ENCODE peak calls at places on chromosome 11, in nine cellular contexts. R is mucosa of descending colon, N is fibroblast of villous mesenchyme, Z is MCF 10A, L is fibroblast of the aortic adventitia, U is Calu3, Q is BJ, X is Peyer's patch, G is RWPE1. F is an unnamed sample.

GRCh38 chr11:13143486-13144297 is 133.9 kb upstream of the BMAL1 start:
- DNase-seq in R (peak), L (no peak), U (peak), X (peak), Z (no peak), Q (no peak), G (no peak), N (no peak), F (no peak)

GRCh38 chr11:71250512-71251158 is 1.7 kb downstream of the SHANK2 start:
- DNase-seq in G (no peak), L (no peak), Q (no peak), N (no peak), R (no peak), X (peak), U (no peak), Z (no peak), F (no peak)

GRCh38 chr11:126159719-126160344 is 51.6 kb downstream of the RPUSD4 start:
- DNase-seq in X (no peak), U (no peak), Q (no peak), N (no peak), L (no peak), R (no peak), Z (no peak), G (no peak), F (no peak)

GRCh38 chr11:128790200-128790599 is 76.9 kb downstream of the KCNJ1 start:
- DNase-seq in N (peak), U (peak), L (no peak), X (no peak), Z (no peak), R (no peak), Q (no peak), G (no peak), F (peak)

GRCh38 chr11:133897331-133897650 is 52.0 kb upstream of the SPATA19 start:
- DNase-seq in R (no peak), X (no peak), Z (no peak), Q (no peak), L (no peak), G (no peak), N (no peak), U (no peak), F (no peak)

GRCh38 chr11:27621440-27622161 is 78.7 kb downstream of the BDNF start:
- DNase-seq in X (no peak), U (no peak), R (no peak), Z (peak), N (no peak), L (peak), G (no peak), Q (peak), F (no peak)

GRCh38 chr11:105206633-105207032 is 67.1 kb upstream of the CARD18 start:
- DNase-seq in N (peak), X (no peak), U (no peak), Q (no peak), G (no peak), R (no peak), Z (no peak), L (no peak), F (no peak)

GRCh38 chr11:128318856-128319474 is 268.4 kb downstream of the ETS1 start:
- DNase-seq in Z (no peak), Q (no peak), L (no peak), G (no peak), R (no peak), N (no peak), U (no peak), X (peak), F (no peak)

GRCh38 chr11:78780889-78781288 is 206.2 kb upstream of the NARS2 start:
- DNase-seq in Q (no peak), L (no peak), Z (no peak), G (no peak), N (no peak), R (no peak), U (no peak), X (no peak), F (no peak)

GRCh38 chr11:103927535-103927934 is 108.9 kb upstream of the DDI1 start:
- DNase-seq in L (peak), U (no peak), X (no peak), R (no peak), G (peak), N (peak), Q (no peak), Z (peak), F (no peak)

GRCh38 chr11:36069576-36070214 is 125.8 kb downstream of the LDLRAD3 start:
- DNase-seq in X (no peak), N (no peak), G (no peak), Q (no peak), L (no peak), U (no peak), R (no peak), Z (no peak), F (no peak)

GRCh38 chr11:68314203-68314885 is 2.0 kb downstream of the LRP5 start:
- DNase-seq in Q (no peak), Z (peak), L (no peak), N (no peak), G (no peak), R (peak), X (no peak), U (peak), F (no peak)

GRCh38 chr11:77644887-77645286 is 7.3 kb upstream of the CLNS1A start:
- DNase-seq in Q (no peak), X (no peak), N (no peak), G (no peak), Z (no peak), L (no peak), R (no peak), U (no peak), F (no peak)

GRCh38 chr11:70828498-70829159 is 423.7 kb downstream of the SHANK2 start:
- DNase-seq in X (no peak), Z (no peak), G (no peak), U (no peak), L (no peak), Q (no peak), R (peak), N (no peak), F (no peak)

GRCh38 chr11:75280770-75281468 is 40.3 kb downstream of the TPBGL start:
- DNase-seq in X (no peak), N (no peak), G (no peak), Q (no peak), U (no peak), R (peak), L (no peak), Z (no peak), F (no peak)

GRCh38 chr11:122863704-122864326 is 18.7 kb upstream of the JHY start:
- DNase-seq in N (peak), G (peak), X (peak), U (peak), Q (no peak), Z (peak), R (peak), L (peak), F (peak)

GRCh38 chr11:123700774-123701173 is 40.7 kb downstream of the ZNF202 start:
- DNase-seq in N (no peak), R (peak), L (no peak), Q (no peak), X (peak), Z (peak), G (no peak), U (no peak), F (no peak)

GRCh38 chr11:16936643-16937042 is 77.6 kb downstream of the PLEKHA7 start:
- DNase-seq in U (no peak), N (no peak), L (no peak), G (no peak), R (no peak), X (no peak), Q (no peak), Z (no peak), F (no peak)

GRCh38 chr11:62398011-62398994 is 20.5 kb upstream of the SCGB1A1 start:
- DNase-seq in Z (no peak), L (peak), X (no peak), Q (peak), R (no peak), N (peak), G (no peak), U (no peak), F (no peak)

GRCh38 chr11:9461068-9461759 is 402 bp downstream of the ZNF143 start:
- DNase-seq in Z (peak), L (peak), G (peak), R (peak), X (peak), N (peak), U (peak), Q (peak), F (peak)

GRCh38 chr11:119605137-119605675 is 123.8 kb downstream of the NECTIN1 start:
- DNase-seq in L (no peak), G (no peak), U (no peak), Q (no peak), Z (no peak), N (no peak), X (no peak), R (no peak), F (no peak)

GRCh38 chr11:123449436-123449835 is 19.4 kb downstream of the GRAMD1B start:
- DNase-seq in U (no peak), L (no peak), R (no peak), G (no peak), Q (no peak), X (no peak), Z (no peak), N (no peak), F (no peak)

GRCh38 chr11:122146475-122146874 is 30.5 kb upstream of the BLID start:
- DNase-seq in N (no peak), X (no peak), Z (peak), G (peak), L (peak), U (no peak), Q (no peak), R (no peak), F (no peak)

GRCh38 chr11:134751161-134751560 is 339.1 kb upstream of the B3GAT1 start:
- DNase-seq in Z (no peak), N (no peak), X (peak), Q (no peak), U (no peak), R (no peak), G (no peak), L (no peak), F (no peak)

GRCh38 chr11:16844268-16844667 is 105.8 kb downstream of the C11orf58 start:
- DNase-seq in X (no peak), R (no peak), L (no peak), Q (no peak), U (no peak), Z (no peak), N (no peak), G (no peak), F (no peak)

GRCh38 chr11:22800482-22800881 is 29.1 kb downstream of the SVIP start:
- DNase-seq in N (no peak), Z (no peak), Q (no peak), X (no peak), L (no peak), G (no peak), U (no peak), R (no peak), F (no peak)

GRCh38 chr11:116053538-116053919 is 549.3 kb upstream of the CADM1 start:
- DNase-seq in Z (no peak), R (no peak), Q (no peak), X (no peak), L (no peak), U (no peak), N (no peak), G (no peak), F (no peak)

GRCh38 chr11:126816655-126817054 is 183.9 kb downstream of the KIRREL3 start:
- DNase-seq in R (no peak), N (no peak), L (no peak), G (no peak), U (peak), X (no peak), Q (no peak), Z (no peak), F (no peak)

GRCh38 chr11:129308241-129308865 is 67.3 kb upstream of the BARX2 start:
- DNase-seq in R (no peak), Z (no peak), L (peak), G (no peak), Q (no peak), N (no peak), U (no peak), X (no peak), F (no peak)

GRCh38 chr11:100790073-100790472 is 103.0 kb downstream of the ARHGAP42 start:
- DNase-seq in R (no peak), Q (no peak), G (no peak), U (no peak), Z (no peak), N (no peak), X (no peak), L (no peak), F (no peak)

GRCh38 chr11:60625262-60625661 is 74.2 kb upstream of the MS4A8 start:
- DNase-seq in L (peak), G (peak), Q (peak), R (no peak), Z (peak), N (peak), X (peak), U (peak), F (no peak)

DNA sequence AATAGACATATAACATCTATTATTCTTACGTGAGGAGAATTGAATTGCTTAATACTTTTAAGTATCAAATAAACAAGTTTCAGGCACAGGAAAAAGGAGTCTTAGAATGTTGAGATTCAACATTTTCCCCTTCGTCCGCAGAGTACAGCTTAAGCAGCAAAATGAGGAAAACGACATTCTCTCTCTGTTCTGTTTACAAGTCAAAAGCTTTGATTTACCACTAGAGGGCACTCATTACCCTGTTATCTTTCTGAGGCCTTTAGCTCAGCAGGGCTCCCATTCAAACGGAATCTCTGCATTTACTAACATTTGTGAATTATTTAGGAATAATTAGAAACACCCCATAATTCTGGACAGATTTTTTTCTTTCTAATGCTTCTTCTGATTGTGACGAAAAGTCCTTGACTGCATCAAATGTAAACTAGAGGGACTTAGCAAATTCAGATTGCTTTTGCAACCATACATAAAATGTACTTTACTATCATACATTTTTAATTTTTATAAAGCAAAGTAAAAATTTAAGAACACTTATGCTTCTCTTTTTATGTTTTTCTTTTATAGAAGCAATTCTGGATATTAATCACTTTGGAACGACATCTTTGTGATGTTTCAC is 75.0 kb downstream of the JRKL start:
- DNase-seq in N (peak), L (peak), X (no peak), Z (peak), U (no peak), R (no peak), G (peak), Q (peak), F (no peak)
- TF ChIP-seq CTCF in N (peak), L (peak), X (peak), Z (peak), U (peak), R (peak), G (peak), Q (peak), F (peak)

GRCh38 chr11:83191491-83191890 is 2.0 kb upstream of the ANKRD42 start:
- DNase-seq in U (no peak), N (no peak), Z (no peak), R (no peak), Q (no peak), L (no peak), G (no peak), X (no peak), F (no peak)

GRCh38 chr11:83185767-83186166 is 7.7 kb upstream of the ANKRD42 start:
- DNase-seq in R (no peak), L (no peak), X (no peak), U (no peak), Z (no peak), N (no peak), G (no peak), Q (no peak), F (no peak)

GRCh38 chr11:83191986-83192385 is 1.5 kb upstream of the ANKRD42 start:
- DNase-seq in U (no peak), X (no peak), N (no peak), R (no peak), Q (no peak), Z (no peak), G (no peak), L (no peak), F (no peak)

GRCh38 chr11:83192846-83193245 is 666 bp upstream of the ANKRD42 start:
- DNase-seq in L (peak), X (no peak), Z (no peak), Q (no peak), U (no peak), R (no peak), G (peak), N (peak), F (no peak)

DNA sequence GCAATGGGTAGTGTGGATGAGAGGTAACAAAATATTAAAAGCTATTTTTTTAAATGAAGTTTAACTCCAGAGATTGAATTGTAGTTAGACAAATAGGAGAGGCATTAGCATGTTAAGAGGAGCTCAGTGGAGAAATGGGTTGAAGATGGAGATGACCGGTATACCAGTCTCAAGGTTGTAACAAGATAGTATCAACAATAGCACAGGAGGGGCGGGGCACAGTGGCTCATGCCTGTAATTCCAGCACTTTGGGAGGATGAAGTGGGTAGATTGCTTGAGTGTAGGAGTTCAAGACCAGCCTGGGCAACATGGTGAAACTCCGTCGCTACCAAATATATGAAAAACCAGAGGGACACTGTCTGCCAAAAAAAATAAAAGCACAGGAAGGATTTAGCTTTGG is 6.0 kb upstream of the ANKRD42 start:
- DNase-seq in N (no peak), Q (no peak), X (no peak), G (no peak), U (no peak), L (no peak), R (no peak), Z (no peak), F (no peak)
- TF ChIP-seq CTCF in N (no peak), Q (no peak), X (no peak), G (no peak), U (no peak), L (no peak), R (no peak), Z (no peak), F (no peak)

GRCh38 chr11:65090628-65091027 is 5.4 kb upstream of the VPS51 start:
- DNase-seq in N (no peak), Z (no peak), R (no peak), U (no peak), Q (no peak), L (no peak), X (no peak), G (no peak), F (no peak)

GRCh38 chr11:65100674-65101350 is 4.8 kb downstream of the VPS51 start:
- DNase-seq in U (no peak), N (no peak), R (no peak), G (no peak), L (peak), Z (no peak), X (no peak), Q (no peak), F (no peak)

GRCh38 chr11:65096926-65097325 is 912 bp downstream of the VPS51 start:
- DNase-seq in G (no peak), N (no peak), Z (no peak), X (no peak), Q (no peak), U (no peak), R (no peak), L (no peak), F (no peak)

GRCh38 chr11:65095427-65095826 is 587 bp upstream of the VPS51 start:
- DNase-seq in R (no peak), Q (no peak), N (no peak), L (no peak), X (peak), G (no peak), Z (no peak), U (no peak), F (no peak)

DNA sequence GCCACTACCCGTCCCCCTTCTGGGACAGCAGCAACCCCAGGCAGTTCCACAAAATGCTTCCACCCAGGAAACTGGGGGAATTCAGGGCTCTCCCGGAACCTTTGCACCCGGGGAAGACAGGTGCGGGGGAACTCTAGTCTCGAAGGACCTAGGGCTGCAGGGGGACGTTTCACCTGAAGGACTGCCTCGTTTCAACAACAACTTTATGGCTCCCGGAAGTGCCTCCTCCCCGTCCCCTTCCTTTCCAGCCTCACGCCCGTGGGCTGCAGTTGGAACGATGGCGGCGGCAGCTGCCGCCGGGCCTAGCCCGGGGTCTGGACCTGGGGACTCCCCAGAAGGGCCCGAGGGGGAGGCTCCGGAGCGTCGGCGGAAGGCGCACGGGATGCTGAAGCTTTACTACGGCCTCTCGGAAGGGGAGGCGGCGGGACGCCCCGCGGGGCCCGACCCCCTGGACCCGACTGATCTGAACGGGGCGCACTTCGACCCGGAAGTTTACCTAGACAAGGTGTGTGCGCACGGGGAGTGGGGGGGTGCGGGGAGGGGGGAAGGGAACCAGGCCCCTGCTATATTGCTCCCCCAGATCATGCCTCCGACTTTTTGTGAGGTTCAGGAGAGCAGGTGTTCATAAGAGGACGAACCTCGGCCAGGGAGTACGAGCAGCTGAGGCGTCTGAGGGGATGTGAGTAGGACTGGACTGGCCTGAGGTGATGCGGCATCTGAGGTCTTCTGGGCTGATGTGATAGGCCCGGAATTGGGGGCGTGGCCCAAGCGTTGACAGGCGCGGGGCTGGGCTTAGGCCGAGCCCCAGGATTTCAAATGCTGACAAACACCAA is at the start of gene VPS51:
- DNase-seq in X (peak), Z (peak), Q (no peak), L (peak), G (peak), N (peak), U (peak), R (peak), F (peak)
- TF ChIP-seq CTCF in X (no peak), Z (no peak), Q (no peak), L (no peak), G (no peak), N (no peak), U (no peak), R (no peak), F (no peak)

DNA sequence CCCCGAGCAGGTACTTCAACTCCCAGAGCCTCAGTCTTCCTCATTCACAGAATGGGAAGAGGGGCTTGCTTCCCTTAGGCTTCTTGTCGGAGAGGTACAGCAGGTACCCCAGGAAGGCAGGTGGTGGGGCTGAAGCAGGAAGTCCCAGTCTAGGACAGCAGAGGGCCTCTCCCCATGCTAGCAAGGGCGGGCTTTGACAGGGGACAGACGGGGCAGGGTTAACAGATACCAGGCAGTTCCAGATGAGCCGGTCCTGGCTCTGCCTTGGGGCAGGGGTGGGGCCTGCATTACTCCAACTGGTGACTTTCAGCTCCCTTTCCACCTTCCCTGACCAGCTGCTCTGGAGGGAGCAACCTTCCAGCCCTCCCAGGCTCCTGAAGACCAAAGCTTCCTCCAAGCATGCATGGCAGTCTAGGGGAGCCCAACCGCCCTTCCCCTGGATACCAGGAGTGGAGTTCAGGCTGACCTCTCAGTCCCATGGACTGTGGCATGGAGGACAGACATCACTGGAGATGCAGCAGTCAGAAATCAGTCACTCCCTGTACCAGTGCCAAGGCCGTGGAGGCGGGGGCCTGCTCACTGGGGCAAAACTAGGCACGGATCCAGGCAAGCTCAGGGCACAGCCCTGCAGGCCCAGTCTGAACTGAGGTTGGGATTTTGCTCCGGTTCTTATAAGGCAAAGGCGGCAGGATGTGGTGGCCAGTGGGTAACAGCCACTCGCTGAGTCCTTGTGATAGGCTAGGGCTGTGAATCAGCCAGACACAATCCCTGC is 60.5 kb downstream of the NAT10 start:
- DNase-seq in R (no peak), Z (peak), X (no peak), Q (no peak), G (peak), L (no peak), U (no peak), N (no peak), F (no peak)
- TF ChIP-seq CTCF in R (no peak), Z (no peak), X (no peak), Q (no peak), G (no peak), L (no peak), U (no peak), N (no peak), F (no peak)

GRCh38 chr11:8058216-8058615 is 22.8 kb upstream of the TUB start:
- DNase-seq in G (no peak), Q (no peak), R (no peak), X (no peak), L (no peak), U (no peak), N (no peak), Z (no peak), F (no peak)
- TF ChIP-seq CTCF in G (no peak), Q (no peak), R (no peak), X (no peak), L (no peak), U (no peak), N (no peak), Z (no peak), F (no peak)

F was measured in neural crest cell.